ENCODE peak calls at places on chromosomes 6 and 20, in seven cellular contexts. One of them, this sample, is unnamed.

GRCh38 chr6:26286168-26286854 is 78.7 kb upstream of the BTN3A2 start:
- DNase-seq in bronchial epithelial cell: peak; percentile 64
- DNase-seq in Peyer's patch: peak; percentile 72
- DNase-seq in psoas muscle: peak; percentile 39
- DNase-seq in Caco-2: peak; percentile 72
- DNase-seq in astrocyte: peak; percentile 33
- DNase-seq in cardiac muscle cell: peak; percentile 63
- DNase-seq in this sample: peak; percentile 92

GRCh38 chr6:138374815-138375214 is 2.9 kb upstream of the SMIM28 start:
- DNase-seq in bronchial epithelial cell: no peak
- DNase-seq in Peyer's patch: no peak
- DNase-seq in psoas muscle: no peak
- DNase-seq in Caco-2: no peak
- DNase-seq in astrocyte: no peak
- DNase-seq in cardiac muscle cell: no peak
- DNase-seq in this sample: no peak

GRCh38 chr6:133965817-133966360 is 12.9 kb downstream of the TBPL1 start:
- DNase-seq in bronchial epithelial cell: no peak
- DNase-seq in Peyer's patch: no peak
- DNase-seq in psoas muscle: no peak
- DNase-seq in Caco-2: no peak
- DNase-seq in astrocyte: no peak
- DNase-seq in cardiac muscle cell: no peak
- DNase-seq in this sample: no peak

GRCh38 chr6:106556368-106556960 is 72.8 kb downstream of the RTN4IP1 start:
- DNase-seq in bronchial epithelial cell: peak; percentile 31
- DNase-seq in Peyer's patch: no peak
- DNase-seq in psoas muscle: no peak
- DNase-seq in Caco-2: peak; percentile 13
- DNase-seq in astrocyte: peak; percentile 25
- DNase-seq in cardiac muscle cell: no peak
- DNase-seq in this sample: no peak

GRCh38 chr6:73461537-73462350 is at the start of gene MTO1:
- DNase-seq in bronchial epithelial cell: peak; percentile 82
- DNase-seq in Peyer's patch: peak; percentile 90
- DNase-seq in psoas muscle: peak; percentile 88
- DNase-seq in Caco-2: peak; percentile 83
- DNase-seq in astrocyte: peak; percentile 81
- DNase-seq in cardiac muscle cell: peak; percentile 89
- DNase-seq in this sample: peak; percentile 93

GRCh38 chr6:156390621-156391378 is 386.4 kb upstream of the ARID1B start:
- DNase-seq in bronchial epithelial cell: no peak
- DNase-seq in Peyer's patch: no peak
- DNase-seq in psoas muscle: no peak
- DNase-seq in Caco-2: no peak
- DNase-seq in astrocyte: no peak
- DNase-seq in cardiac muscle cell: no peak
- DNase-seq in this sample: no peak

GRCh38 chr6:2669067-2669710 is 81.5 kb downstream of the MYLK4 start:
- DNase-seq in bronchial epithelial cell: no peak
- DNase-seq in Peyer's patch: no peak
- DNase-seq in psoas muscle: no peak
- DNase-seq in Caco-2: no peak
- DNase-seq in astrocyte: peak; percentile 30
- DNase-seq in cardiac muscle cell: no peak
- DNase-seq in this sample: no peak

GRCh38 chr6:93420163-93420806 is 926 bp upstream of the EPHA7 start:
- DNase-seq in bronchial epithelial cell: no peak
- DNase-seq in Peyer's patch: no peak
- DNase-seq in psoas muscle: no peak
- DNase-seq in Caco-2: no peak
- DNase-seq in astrocyte: no peak
- DNase-seq in cardiac muscle cell: peak; percentile 13
- DNase-seq in this sample: no peak

GRCh38 chr20:34977365-34978091 is 21.9 kb downstream of the MYH7B start:
- DNase-seq in bronchial epithelial cell: no peak
- DNase-seq in Peyer's patch: no peak
- DNase-seq in psoas muscle: no peak
- DNase-seq in Caco-2: peak; percentile 26
- DNase-seq in astrocyte: no peak
- DNase-seq in cardiac muscle cell: peak; percentile 90
- DNase-seq in this sample: no peak

GRCh38 chr20:44990425-44990824 is 24.1 kb downstream of the STK4 start:
- DNase-seq in bronchial epithelial cell: no peak
- DNase-seq in Peyer's patch: no peak
- DNase-seq in psoas muscle: no peak
- DNase-seq in Caco-2: no peak
- DNase-seq in astrocyte: no peak
- DNase-seq in cardiac muscle cell: no peak
- DNase-seq in this sample: no peak

GRCh38 chr20:45450097-45450818 is 19.3 kb upstream of the WFDC2 start:
- DNase-seq in bronchial epithelial cell: peak; percentile 62
- DNase-seq in Peyer's patch: no peak
- DNase-seq in psoas muscle: no peak
- DNase-seq in Caco-2: peak; percentile 61
- DNase-seq in astrocyte: peak; percentile 18
- DNase-seq in cardiac muscle cell: peak; percentile 54
- DNase-seq in this sample: no peak

GRCh38 chr20:41009960-41010359 is 18.7 kb upstream of the TOP1 start:
- DNase-seq in bronchial epithelial cell: no peak
- DNase-seq in Peyer's patch: no peak
- DNase-seq in psoas muscle: no peak
- DNase-seq in Caco-2: peak; percentile 78
- DNase-seq in astrocyte: peak; percentile 60
- DNase-seq in cardiac muscle cell: no peak
- DNase-seq in this sample: no peak

GRCh38 chr6:21902766-21903165 is 309.2 kb downstream of the SOX4 start:
- DNase-seq in bronchial epithelial cell: no peak
- DNase-seq in Peyer's patch: no peak
- DNase-seq in psoas muscle: no peak
- DNase-seq in Caco-2: no peak
- DNase-seq in astrocyte: no peak
- DNase-seq in cardiac muscle cell: peak; percentile 22
- DNase-seq in this sample: no peak

GRCh38 chr20:21702001-21702400 is 3.5 kb upstream of the PAX1 start:
- DNase-seq in bronchial epithelial cell: no peak
- DNase-seq in Peyer's patch: no peak
- DNase-seq in psoas muscle: no peak
- DNase-seq in Caco-2: no peak
- DNase-seq in astrocyte: no peak
- DNase-seq in cardiac muscle cell: no peak
- DNase-seq in this sample: no peak

GRCh38 chr6:155248021-155249001 is 15.5 kb upstream of the CLDN20 start:
- DNase-seq in bronchial epithelial cell: peak; percentile 75
- DNase-seq in Peyer's patch: no peak
- DNase-seq in psoas muscle: peak; percentile 23
- DNase-seq in Caco-2: peak; percentile 54
- DNase-seq in astrocyte: peak; percentile 56
- DNase-seq in cardiac muscle cell: peak; percentile 43
- DNase-seq in this sample: peak; percentile 84

GRCh38 chr6:165869526-165869925 is 206.5 kb upstream of the PDE10A start:
- DNase-seq in bronchial epithelial cell: no peak
- DNase-seq in Peyer's patch: no peak
- DNase-seq in psoas muscle: no peak
- DNase-seq in Caco-2: no peak
- DNase-seq in astrocyte: no peak
- DNase-seq in cardiac muscle cell: no peak
- DNase-seq in this sample: no peak

GRCh38 chr6:121865811-121866210 is 430.4 kb downstream of the GJA1 start:
- DNase-seq in bronchial epithelial cell: no peak
- DNase-seq in Peyer's patch: no peak
- DNase-seq in psoas muscle: no peak
- DNase-seq in Caco-2: no peak
- DNase-seq in astrocyte: no peak
- DNase-seq in cardiac muscle cell: no peak
- DNase-seq in this sample: no peak

GRCh38 chr6:121873595-121873994 is 438.1 kb downstream of the GJA1 start:
- DNase-seq in bronchial epithelial cell: no peak
- DNase-seq in Peyer's patch: no peak
- DNase-seq in psoas muscle: no peak
- DNase-seq in Caco-2: peak; percentile 50
- DNase-seq in astrocyte: no peak
- DNase-seq in cardiac muscle cell: no peak
- DNase-seq in this sample: no peak

GRCh38 chr6:121867095-121867494 is 431.6 kb downstream of the GJA1 start:
- DNase-seq in bronchial epithelial cell: peak; percentile 19
- DNase-seq in Peyer's patch: no peak
- DNase-seq in psoas muscle: no peak
- DNase-seq in Caco-2: no peak
- DNase-seq in astrocyte: no peak
- DNase-seq in cardiac muscle cell: no peak
- DNase-seq in this sample: no peak

DNA sequence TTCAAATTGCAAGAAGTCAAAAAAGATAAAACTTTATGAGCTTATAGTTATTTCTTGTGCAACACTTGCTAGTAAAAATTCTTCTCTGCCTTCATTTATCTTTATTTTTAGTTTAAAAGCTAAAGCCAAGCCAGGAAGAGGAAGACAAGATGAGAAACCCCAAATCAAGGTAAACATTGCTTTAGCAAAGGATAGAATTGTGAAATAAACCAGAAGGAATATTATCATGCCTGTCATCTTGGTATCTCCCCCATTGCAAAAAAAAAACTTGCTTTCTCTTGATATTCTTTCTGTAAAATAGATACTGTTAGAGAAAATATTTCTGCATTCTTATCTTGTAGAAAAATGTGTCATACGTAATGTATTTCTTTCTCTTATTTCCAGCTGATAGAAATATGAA is 432.7 kb downstream of the GJA1 start:
- DNase-seq in bronchial epithelial cell: no peak
- DNase-seq in Peyer's patch: no peak
- DNase-seq in psoas muscle: no peak
- DNase-seq in Caco-2: no peak
- DNase-seq in astrocyte: no peak
- DNase-seq in cardiac muscle cell: no peak
- DNase-seq in this sample: no peak
- H3K4me3 ChIP-seq in bronchial epithelial cell: no peak overlapping the region
- H3K4me3 ChIP-seq in Peyer's patch: no peak overlapping the region
- H3K4me3 ChIP-seq in psoas muscle: no peak overlapping the region
- H3K4me3 ChIP-seq in Caco-2: no peak overlapping the region
- H3K4me3 ChIP-seq in astrocyte: no peak overlapping the region
- H3K4me3 ChIP-seq in cardiac muscle cell: no peak overlapping the region
- H3K4me3 ChIP-seq in this sample: no peak overlapping the region

GRCh38 chr6:35605600-35605999 is 83.1 kb downstream of the FKBP5 start:
- DNase-seq in bronchial epithelial cell: peak; percentile 49
- DNase-seq in Peyer's patch: no peak
- DNase-seq in psoas muscle: no peak
- DNase-seq in Caco-2: no peak
- DNase-seq in astrocyte: no peak
- DNase-seq in cardiac muscle cell: no peak
- DNase-seq in this sample: no peak

GRCh38 chr6:35610830-35611229 is 77.9 kb downstream of the FKBP5 start:
- DNase-seq in bronchial epithelial cell: no peak
- DNase-seq in Peyer's patch: no peak
- DNase-seq in psoas muscle: peak; percentile 52
- DNase-seq in Caco-2: no peak
- DNase-seq in astrocyte: no peak
- DNase-seq in cardiac muscle cell: no peak
- DNase-seq in this sample: no peak

GRCh38 chr6:35607517-35608233 is 81.0 kb downstream of the FKBP5 start:
- DNase-seq in bronchial epithelial cell: no peak
- DNase-seq in Peyer's patch: no peak
- DNase-seq in psoas muscle: no peak
- DNase-seq in Caco-2: no peak
- DNase-seq in astrocyte: no peak
- DNase-seq in cardiac muscle cell: no peak
- DNase-seq in this sample: peak; percentile 78

GRCh38 chr6:35613762-35614161 is 75.0 kb downstream of the FKBP5 start:
- DNase-seq in bronchial epithelial cell: no peak
- DNase-seq in Peyer's patch: no peak
- DNase-seq in psoas muscle: no peak
- DNase-seq in Caco-2: no peak
- DNase-seq in astrocyte: no peak
- DNase-seq in cardiac muscle cell: no peak
- DNase-seq in this sample: no peak

DNA sequence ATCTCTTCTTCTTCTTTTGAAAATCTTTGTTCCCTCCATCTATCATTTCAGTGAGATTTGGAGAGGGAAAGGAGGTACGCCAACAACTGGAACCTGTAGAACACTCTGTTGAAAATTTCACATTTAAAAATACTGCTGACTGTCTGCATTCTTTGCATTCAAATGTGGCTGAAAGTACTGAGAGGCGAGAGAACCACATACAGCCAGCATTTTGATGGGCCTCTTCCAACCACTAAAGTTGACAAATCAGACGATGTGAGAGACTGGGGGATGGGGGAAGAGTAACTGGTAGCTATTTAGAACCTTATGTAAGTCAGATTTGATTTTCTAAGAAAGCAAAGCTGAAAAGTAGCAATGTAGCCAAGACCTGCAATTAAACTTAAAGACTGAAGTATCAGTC is 77.5 kb downstream of the FKBP5 start:
- DNase-seq in bronchial epithelial cell: no peak
- DNase-seq in Peyer's patch: no peak
- DNase-seq in psoas muscle: no peak
- DNase-seq in Caco-2: no peak
- DNase-seq in astrocyte: peak; percentile 87
- DNase-seq in cardiac muscle cell: peak; percentile 61
- DNase-seq in this sample: no peak
- H3K4me3 ChIP-seq in bronchial epithelial cell: no peak overlapping the region
- H3K4me3 ChIP-seq in Peyer's patch: no peak overlapping the region
- H3K4me3 ChIP-seq in psoas muscle: no peak overlapping the region
- H3K4me3 ChIP-seq in Caco-2: no peak overlapping the region
- H3K4me3 ChIP-seq in astrocyte: no peak overlapping the region
- H3K4me3 ChIP-seq in cardiac muscle cell: no peak overlapping the region
- H3K4me3 ChIP-seq in this sample: no peak overlapping the region

GRCh38 chr6:96794980-96795379 is 42.3 kb downstream of the GPR63 start:
- DNase-seq in bronchial epithelial cell: no peak
- DNase-seq in Peyer's patch: no peak
- DNase-seq in psoas muscle: no peak
- DNase-seq in Caco-2: no peak
- DNase-seq in astrocyte: peak; percentile 56
- DNase-seq in cardiac muscle cell: no peak
- DNase-seq in this sample: no peak
- H3K4me3 ChIP-seq in bronchial epithelial cell: no peak overlapping the region
- H3K4me3 ChIP-seq in Peyer's patch: no peak overlapping the region
- H3K4me3 ChIP-seq in psoas muscle: no peak overlapping the region
- H3K4me3 ChIP-seq in Caco-2: no peak overlapping the region
- H3K4me3 ChIP-seq in astrocyte: no peak overlapping the region
- H3K4me3 ChIP-seq in cardiac muscle cell: no peak overlapping the region
- H3K4me3 ChIP-seq in this sample: no peak overlapping the region

GRCh38 chr20:38932457-38933120 is 6.4 kb downstream of the FAM83D start:
- DNase-seq in bronchial epithelial cell: peak; percentile 13
- DNase-seq in Peyer's patch: no peak
- DNase-seq in psoas muscle: no peak
- DNase-seq in Caco-2: no peak
- DNase-seq in astrocyte: peak; percentile 71
- DNase-seq in cardiac muscle cell: no peak
- DNase-seq in this sample: no peak

GRCh38 chr20:38931984-38932383 is 5.8 kb downstream of the FAM83D start:
- DNase-seq in bronchial epithelial cell: no peak
- DNase-seq in Peyer's patch: no peak
- DNase-seq in psoas muscle: no peak
- DNase-seq in Caco-2: no peak
- DNase-seq in astrocyte: no peak
- DNase-seq in cardiac muscle cell: no peak
- DNase-seq in this sample: no peak

GRCh38 chr20:38927902-38928578 is 1.8 kb downstream of the FAM83D start:
- DNase-seq in bronchial epithelial cell: peak; percentile 51
- DNase-seq in Peyer's patch: peak; percentile 55
- DNase-seq in psoas muscle: no peak
- DNase-seq in Caco-2: no peak
- DNase-seq in astrocyte: no peak
- DNase-seq in cardiac muscle cell: no peak
- DNase-seq in this sample: no peak

GRCh38 chr20:38926934-38927616 is 858 bp downstream of the FAM83D start:
- DNase-seq in bronchial epithelial cell: no peak
- DNase-seq in Peyer's patch: no peak
- DNase-seq in psoas muscle: no peak
- DNase-seq in Caco-2: no peak
- DNase-seq in astrocyte: no peak
- DNase-seq in cardiac muscle cell: no peak
- DNase-seq in this sample: no peak

GRCh38 chr20:38930242-38930569 is 4.0 kb downstream of the FAM83D start:
- DNase-seq in bronchial epithelial cell: no peak
- DNase-seq in Peyer's patch: no peak
- DNase-seq in psoas muscle: no peak
- DNase-seq in Caco-2: no peak
- DNase-seq in astrocyte: no peak
- DNase-seq in cardiac muscle cell: no peak
- DNase-seq in this sample: no peak
- H3K4me3 ChIP-seq in bronchial epithelial cell: no peak overlapping the region
- H3K4me3 ChIP-seq in Peyer's patch: no peak overlapping the region
- H3K4me3 ChIP-seq in psoas muscle: no peak overlapping the region
- H3K4me3 ChIP-seq in Caco-2: no peak overlapping the region
- H3K4me3 ChIP-seq in astrocyte: no peak overlapping the region
- H3K4me3 ChIP-seq in cardiac muscle cell: no peak overlapping the region
- H3K4me3 ChIP-seq in this sample: no peak overlapping the region

This sample was measured in lower leg skin.